ENCODE peak calls at places on chromosomes 6 and 20, in five cellular contexts. Z, R, I, U and F are unnamed samples. For H3K27me3, the result is how much of the 10 kb centered on the place peaks cover.

GRCh38 chr20:34791289-34792020 is 34.0 kb downstream of the NCOA6 start:
- DNase-seq in Z (no peak), R (peak), I (no peak), U (no peak), F (no peak)

GRCh38 chr20:34980543-34981213 is 25.0 kb downstream of the MYH7B start:
- DNase-seq in Z (no peak), R (no peak), I (no peak), U (peak), F (no peak)

GRCh38 chr6:154989457-154989856 is 5.7 kb upstream of the TIAM2 start:
- DNase-seq in Z (no peak), R (no peak), I (no peak), U (no peak), F (no peak)

GRCh38 chr6:28816909-28817807 is 106.6 kb downstream of the TRIM27 start:
- DNase-seq in Z (no peak), R (no peak), I (no peak), U (no peak), F (no peak)

GRCh38 chr20:35665949-35666288 is 1.2 kb upstream of the CPNE1 start:
- DNase-seq in Z (peak), R (no peak), I (no peak), U (no peak), F (no peak)

GRCh38 chr20:8318999-8319614 is 187.0 kb downstream of the PLCB1 start:
- DNase-seq in Z (no peak), R (no peak), I (no peak), U (no peak), F (no peak)

GRCh38 chr20:43843965-43844660 is 70.5 kb upstream of the TOX2 start:
- DNase-seq in Z (no peak), R (peak), I (no peak), U (no peak), F (peak)

GRCh38 chr20:45946149-45946970 is 11.9 kb downstream of the PCIF1 start:
- DNase-seq in Z (peak), R (peak), I (peak), U (no peak), F (peak)

GRCh38 chr6:72825265-72825918 is 203.5 kb downstream of the KCNQ5 start:
- DNase-seq in Z (no peak), R (no peak), I (no peak), U (no peak), F (no peak)

GRCh38 chr20:57223648-57224489 is 42.6 kb downstream of the BMP7 start:
- DNase-seq in Z (no peak), R (no peak), I (peak), U (no peak), F (no peak)

GRCh38 chr6:82246370-82246769 is 1.2 kb downstream of the IBTK start:
- DNase-seq in Z (no peak), R (no peak), I (no peak), U (no peak), F (peak)

GRCh38 chr20:21105429-21106170 is 558 bp downstream of the LINC00237 start:
- DNase-seq in Z (no peak), R (no peak), I (no peak), U (no peak), F (no peak)

GRCh38 chr20:19812696-19813095 is 54.6 kb downstream of the RIN2 start:
- DNase-seq in Z (no peak), R (no peak), I (no peak), U (no peak), F (no peak)

GRCh38 chr6:112956696-112957525 is 609.8 kb downstream of the RFPL4B start:
- DNase-seq in Z (no peak), R (no peak), I (peak), U (no peak), F (no peak)

GRCh38 chr20:24700166-24700860 is 230.9 kb downstream of the SYNDIG1 start:
- DNase-seq in Z (no peak), R (no peak), I (no peak), U (no peak), F (no peak)

GRCh38 chr6:112116215-112116614 is 28.8 kb downstream of the FAM229B start:
- DNase-seq in Z (no peak), R (no peak), I (no peak), U (no peak), F (peak)

GRCh38 chr6:97677626-97678025 is 394.6 kb upstream of the MMS22L start:
- DNase-seq in Z (no peak), R (no peak), I (no peak), U (no peak), F (no peak)

DNA sequence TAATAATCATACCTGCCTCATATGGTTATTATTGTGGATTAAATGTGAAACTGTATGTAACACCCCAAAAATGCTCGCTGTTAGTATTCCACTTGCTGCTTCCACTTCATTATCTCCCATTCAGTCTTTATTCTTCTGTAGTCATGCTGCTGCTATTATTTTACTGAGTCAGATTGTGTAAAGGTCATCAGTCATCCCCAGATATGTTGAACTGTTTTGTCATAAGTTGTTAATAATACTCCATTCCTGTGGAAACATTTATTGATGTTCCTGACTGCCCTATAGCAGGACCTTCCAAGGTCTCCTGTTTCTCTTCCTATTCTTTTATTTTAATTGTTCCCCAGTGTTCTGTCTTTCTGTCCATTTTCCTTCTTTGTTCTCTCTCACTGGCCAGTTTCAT is 1148.3 kb downstream of the EPHA7 start:
- DNase-seq in Z (no peak), R (no peak), I (no peak), U (no peak), F (no peak)
- H3K27me3 ChIP-seq in Z (under half), R (under half), I (under half), U (under half), F (under half)

DNA sequence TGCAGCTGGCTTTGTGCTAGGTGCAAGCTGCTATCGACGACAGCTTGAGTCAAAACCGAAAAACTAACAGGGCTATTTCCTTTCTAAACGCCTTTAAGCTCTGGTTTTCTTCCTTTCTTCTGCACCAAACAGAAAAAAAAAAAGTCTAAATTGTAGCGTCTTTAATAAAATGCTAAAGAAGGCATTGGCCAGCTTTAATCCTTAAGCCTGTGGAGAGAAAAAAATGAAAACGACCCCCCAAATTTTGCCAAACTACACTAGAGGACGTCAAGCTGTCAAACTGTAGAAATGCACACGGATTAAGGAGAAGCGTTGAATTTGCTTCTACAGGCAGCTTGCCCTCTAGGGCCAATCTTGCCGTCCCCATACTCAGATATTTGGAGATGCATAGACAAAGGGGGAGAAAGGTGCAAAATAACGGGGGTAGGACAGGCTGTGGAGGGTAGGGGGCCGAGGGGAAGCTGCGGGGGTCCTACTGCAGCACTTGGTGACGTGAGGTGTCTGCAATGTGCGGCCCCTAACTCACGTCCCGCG is 1.5 kb upstream of the NRN1 start:
- DNase-seq in Z (no peak), R (no peak), I (no peak), U (no peak), F (no peak)
- TF ChIP-seq POLR2A in Z (no peak), R (no peak), I (no peak), U (no peak), F (no peak)

DNA sequence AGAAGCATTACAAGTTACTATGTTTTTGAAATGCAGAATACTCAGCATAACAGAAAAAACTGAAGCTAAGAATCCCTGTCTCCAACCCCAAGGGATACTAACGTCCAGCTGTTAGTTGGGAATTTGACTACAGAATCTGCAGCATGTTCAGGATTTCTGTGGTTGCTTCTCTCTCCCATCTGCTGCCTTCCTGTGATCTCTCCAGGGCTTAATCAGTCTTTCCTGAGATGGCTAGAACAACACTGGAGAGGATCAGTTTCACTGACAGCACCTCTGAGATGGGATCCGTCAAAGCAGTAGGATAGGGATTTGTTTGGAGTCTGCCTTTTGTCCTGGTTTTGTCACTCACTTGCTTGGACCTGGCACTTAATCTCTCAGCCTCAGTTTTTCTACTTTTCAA is 73.3 kb upstream of the NUP153 start:
- DNase-seq in Z (no peak), R (no peak), I (no peak), U (no peak), F (no peak)
- H3K27ac ChIP-seq in Z (no peak), R (no peak), I (no peak), U (no peak), F (no peak)

GRCh38 chr6:150263765-150264415 is 104.9 kb upstream of the IYD start:
- DNase-seq in Z (no peak), R (no peak), I (no peak), U (no peak), F (no peak)
- H3K27me3 ChIP-seq in Z (under half), R (under half), I (under half), U (under half), F (under half)

GRCh38 chr20:11891081-11891826 is 26.4 kb upstream of the BTBD3 start:
- DNase-seq in Z (peak), R (peak), I (peak), U (peak), F (peak)
- TF ChIP-seq POLR2A in Z (no peak), R (no peak), I (no peak), U (no peak), F (no peak)

GRCh38 chr6:21745543-21746337 is 152.2 kb downstream of the SOX4 start:
- DNase-seq in Z (no peak), R (no peak), I (no peak), U (no peak), F (no peak)
- H3K27ac ChIP-seq in Z (no peak), R (no peak), I (no peak), U (no peak), F (no peak)

DNA sequence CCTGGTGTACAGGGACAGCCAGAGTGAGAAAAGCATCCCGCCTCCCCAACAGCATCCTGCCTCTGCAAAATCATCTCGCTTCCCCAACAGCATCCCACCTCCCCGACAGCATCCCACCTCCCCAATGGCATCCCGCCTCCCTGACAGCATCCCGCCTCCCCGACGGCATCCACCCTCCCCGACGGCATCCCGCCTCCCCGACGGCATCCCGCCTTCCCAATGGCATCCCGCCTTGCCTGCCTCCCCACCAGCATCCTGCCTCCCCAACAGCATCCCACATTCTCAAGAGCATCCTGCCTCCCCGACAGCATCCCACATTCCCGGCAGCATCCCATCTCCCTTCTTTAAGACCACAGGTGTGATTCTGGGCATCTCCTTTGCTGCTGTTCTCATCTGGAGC is 46.0 kb upstream of the NXT1 start:
- DNase-seq in Z (no peak), R (no peak), I (no peak), U (peak), F (no peak)
- H3K27me3 ChIP-seq in Z (under half), R (under half), I (under half), U (under half), F (under half)

GRCh38 chr6:88165877-88166492 is at the start of gene CNR1:
- DNase-seq in Z (peak), R (peak), I (peak), U (peak), F (peak)
- TF ChIP-seq POLR2A in Z (no peak), R (no peak), I (peak), U (no peak), F (no peak)